ENCODE peak calls at places on chromosomes 5 and 9, in six cellular contexts. F, V, K, O, B and U are unnamed samples.

GRCh38 chr5:20833081-20833627 is 845.2 kb upstream of the CDH18 start:
- DNase-seq in F (peak; percentile 6), V (no peak), K (no peak), O (no peak), B (no peak), U (no peak)

GRCh38 chr5:60674670-60675069 is 25.3 kb downstream of the DEPDC1B start:
- DNase-seq in F (no peak), V (no peak), K (no peak), O (no peak), B (no peak), U (no peak)

GRCh38 chr9:3240651-3241268 is 285.0 kb downstream of the RFX3 start:
- DNase-seq in F (peak; percentile 84), V (peak; percentile 52), K (no peak), O (peak; percentile 80), B (peak; percentile 71), U (peak; percentile 26)

GRCh38 chr5:78508231-78508765 is 140.3 kb downstream of the LHFPL2 start:
- DNase-seq in F (peak; percentile 87), V (no peak), K (no peak), O (no peak), B (no peak), U (no peak)

GRCh38 chr9:89000281-89000875 is 9.1 kb downstream of the S1PR3 start:
- DNase-seq in F (no peak), V (no peak), K (no peak), O (no peak), B (no peak), U (no peak)

GRCh38 chr9:127788337-127789011 is 2.6 kb downstream of the CDK9 start:
- DNase-seq in F (no peak), V (no peak), K (no peak), O (no peak), B (peak; percentile 91), U (no peak)

GRCh38 chr9:120397453-120397852 is 182.5 kb downstream of the CDK5RAP2 start:
- DNase-seq in F (no peak), V (no peak), K (no peak), O (no peak), B (no peak), U (no peak)

GRCh38 chr9:23447166-23447565 is 378.9 kb downstream of the ELAVL2 start:
- DNase-seq in F (peak; percentile 50), V (no peak), K (no peak), O (no peak), B (no peak), U (no peak)

GRCh38 chr5:52787600-52788504 is at the start of the genes ITGA1 and PELO:
- DNase-seq in F (peak; percentile 94), V (peak; percentile 72), K (peak; percentile 65), O (peak; percentile 94), B (peak; percentile 68), U (peak; percentile 67)

GRCh38 chr5:38506302-38506701 is 50.1 kb downstream of the LIFR start:
- DNase-seq in F (no peak), V (no peak), K (no peak), O (no peak), B (no peak), U (no peak)

GRCh38 chr9:113546566-113546965 is 83.0 kb downstream of the RGS3 start:
- DNase-seq in F (no peak), V (no peak), K (no peak), O (no peak), B (no peak), U (no peak)

GRCh38 chr9:120526493-120526892 is 53.5 kb downstream of the CDK5RAP2 start:
- DNase-seq in F (no peak), V (no peak), K (no peak), O (no peak), B (no peak), U (no peak)

GRCh38 chr5:172943906-172944305 is 15.3 kb upstream of the RPL26L1 start:
- DNase-seq in F (peak; percentile 45), V (no peak), K (no peak), O (peak; percentile 61), B (no peak), U (no peak)

GRCh38 chr5:172940242-172941066 is 18.8 kb upstream of the RPL26L1 start:
- DNase-seq in F (no peak), V (no peak), K (no peak), O (peak; percentile 57), B (no peak), U (no peak)

GRCh38 chr5:172941067-172941516 is 18.1 kb upstream of the RPL26L1 start:
- DNase-seq in F (no peak), V (no peak), K (no peak), O (no peak), B (no peak), U (no peak)

GRCh38 chr5:172943283-172943841 is 15.9 kb upstream of the RPL26L1 start:
- DNase-seq in F (peak; percentile 97), V (no peak), K (no peak), O (peak; percentile 74), B (no peak), U (no peak)

GRCh38 chr5:172942556-172942955 is 16.7 kb upstream of the RPL26L1 start:
- DNase-seq in F (no peak), V (no peak), K (no peak), O (peak; percentile 58), B (no peak), U (no peak)
- H3K36me3 ChIP-seq in F (no peaks in the 10 kb centered on the region), V (no peaks in the 10 kb centered on the region), K (peaks cover 21% of the 10 kb centered on the region), O (no peaks in the 10 kb centered on the region), B (no peaks in the 10 kb centered on the region), U (peaks cover 30% of the 10 kb centered on the region)

GRCh38 chr9:16704096-16704488 is 166.4 kb downstream of the BNC2 start:
- DNase-seq in F (no peak), V (no peak), K (no peak), O (no peak), B (no peak), U (no peak)
- H3K4me3 ChIP-seq in F (no peak overlapping the region), V (peak overlapping the region; percentile 45), K (peak overlapping the region; percentile 73), O (no peak overlapping the region), B (no peak overlapping the region), U (peak overlapping the region; percentile 57)

GRCh38 chr9:122053056-122053455 is 40.1 kb downstream of the TTLL11 start:
- DNase-seq in F (no peak), V (no peak), K (no peak), O (no peak), B (no peak), U (no peak)
- H3K27ac ChIP-seq in F (no peak overlapping the region), V (no peak overlapping the region), K (no peak overlapping the region), O (no peak overlapping the region), B (no peak overlapping the region), U (no peak overlapping the region)

GRCh38 chr9:100449420-100449819 is 22.5 kb downstream of the MSANTD3 start:
- DNase-seq in F (no peak), V (no peak), K (no peak), O (no peak), B (no peak), U (no peak)
- H3K36me3 ChIP-seq in F (no peaks in the 10 kb centered on the region), V (no peaks in the 10 kb centered on the region), K (peaks cover 25% of the 10 kb centered on the region), O (no peaks in the 10 kb centered on the region), B (peaks cover 2% of the 10 kb centered on the region), U (peaks cover 38% of the 10 kb centered on the region)

GRCh38 chr5:11770310-11770709 is 133.9 kb downstream of the CTNND2 start:
- DNase-seq in F (no peak), V (no peak), K (no peak), O (no peak), B (no peak), U (no peak)
- H3K4me3 ChIP-seq in F (no peak overlapping the region), V (no peak overlapping the region), K (no peak overlapping the region), O (no peak overlapping the region), B (no peak overlapping the region), U (no peak overlapping the region)

GRCh38 chr5:24535646-24536045 is 109.1 kb downstream of the CDH10 start:
- DNase-seq in F (peak; percentile 23), V (no peak), K (no peak), O (no peak), B (no peak), U (no peak)

GRCh38 chr5:24538345-24538744 is 106.4 kb downstream of the CDH10 start:
- DNase-seq in F (no peak), V (no peak), K (no peak), O (no peak), B (no peak), U (no peak)

GRCh38 chr5:24539625-24540024 is 105.2 kb downstream of the CDH10 start:
- DNase-seq in F (no peak), V (no peak), K (no peak), O (no peak), B (no peak), U (no peak)
- H3K27ac ChIP-seq in F (no peak overlapping the region), V (no peak overlapping the region), K (no peak overlapping the region), O (no peak overlapping the region), B (no peak overlapping the region), U (no peak overlapping the region)

GRCh38 chr9:115036691-115037090 is 81.3 kb downstream of the TNC start:
- DNase-seq in F (no peak), V (no peak), K (no peak), O (no peak), B (no peak), U (no peak)
- H3K36me3 ChIP-seq in F (peaks cover 7% of the 10 kb centered on the region), V (no peaks in the 10 kb centered on the region), K (no peaks in the 10 kb centered on the region), O (peaks cover 6% of the 10 kb centered on the region), B (no peaks in the 10 kb centered on the region), U (no peaks in the 10 kb centered on the region)